ENCODE peak calls at places on chromosomes 3 and 15, in six cellular contexts. T is activated gamma-delta T cell; F is A549; W is choroid plexus epithelial cell; H is CD8-positive, alpha-beta T cell; P is dermis blood vessel endothelial cell. K is an unnamed sample.

GRCh38 chr15:42157981-42158765 is 1.7 kb upstream of the PLA2G4F start:
- DNase-seq in T (no peak), F (no peak), W (peak), H (no peak), P (peak), K (peak)

GRCh38 chr3:109154989-109155388 is 18.5 kb downstream of the C3orf85 start:
- DNase-seq in T (no peak), F (no peak), W (peak), H (no peak), P (no peak), K (peak)

GRCh38 chr3:190265795-190266194 is 56.5 kb downstream of the CLDN1 start:
- DNase-seq in T (no peak), F (no peak), W (peak), H (no peak), P (no peak), K (peak)

GRCh38 chr3:64251019-64251418 is 25.8 kb upstream of the PRICKLE2 start:
- DNase-seq in T (no peak), F (no peak), W (no peak), H (no peak), P (no peak), K (no peak)

GRCh38 chr3:4835616-4836043 is 143.6 kb upstream of the BHLHE40 start:
- DNase-seq in T (no peak), F (no peak), W (no peak), H (no peak), P (peak), K (no peak)

GRCh38 chr3:191627064-191627463 is 166.1 kb downstream of the PYDC2 start:
- DNase-seq in T (no peak), F (no peak), W (no peak), H (no peak), P (no peak), K (no peak)

GRCh38 chr15:59699810-59700431 is 10.8 kb upstream of the BNIP2 start:
- DNase-seq in T (no peak), F (peak), W (peak), H (no peak), P (peak), K (no peak)

GRCh38 chr15:38509152-38509551 is 55.2 kb downstream of the FAM98B start:
- DNase-seq in T (no peak), F (no peak), W (no peak), H (no peak), P (no peak), K (no peak)

GRCh38 chr15:50128266-50128665 is 9.2 kb upstream of the ATP8B4 start:
- DNase-seq in T (no peak), F (no peak), W (no peak), H (no peak), P (no peak), K (no peak)

GRCh38 chr3:58116161-58116955 is 94.4 kb downstream of the DNASE1L3 start:
- DNase-seq in T (peak), F (no peak), W (no peak), H (peak), P (no peak), K (no peak)

GRCh38 chr15:60793656-60794055 is 314.7 kb upstream of the ICE2 start:
- DNase-seq in T (no peak), F (no peak), W (no peak), H (no peak), P (no peak), K (no peak)

GRCh38 chr15:73746883-73747282 is 6.3 kb downstream of the INSYN1 start:
- DNase-seq in T (no peak), F (no peak), W (peak), H (no peak), P (peak), K (no peak)

GRCh38 chr15:71885390-71885789 is 75.0 kb downstream of the NR2E3 start:
- DNase-seq in T (no peak), F (no peak), W (no peak), H (no peak), P (no peak), K (no peak)

GRCh38 chr3:20669184-20669583 is 483.2 kb upstream of the SGO1 start:
- DNase-seq in T (no peak), F (no peak), W (no peak), H (no peak), P (no peak), K (no peak)

GRCh38 chr15:63487076-63487757 is 17.2 kb upstream of the USP3 start:
- DNase-seq in T (peak), F (peak), W (peak), H (peak), P (peak), K (peak)

GRCh38 chr3:73046195-73046594 is 15.3 kb upstream of the EBLN2 start:
- DNase-seq in T (no peak), F (no peak), W (no peak), H (no peak), P (no peak), K (no peak)